ENCODE peak calls at places on chromosomes 16 and 17, in eight cellular contexts. X is PC-9, F is GM23338, I is SK-N-SH, P is MM.1S, C is GM23248, U is HCT116, B is PC-3. H is an unnamed sample. For H3K36me3 and H3K9me2, the result is how much of the 10 kb centered on the place peaks cover.

GRCh38 chr16:59543641-59544040 is 809.5 kb upstream of the GOT2 start:
- DNase-seq in X (no peak), F (no peak), I (no peak), P (no peak), C (peak), U (no peak), B (peak), H (no peak)

GRCh38 chr17:61106354-61106753 is 293.3 kb upstream of the TBX2 start:
- DNase-seq in X (no peak), F (no peak), I (no peak), P (no peak), C (no peak), U (no peak), B (no peak), H (no peak)

GRCh38 chr17:21125862-21126261 is 902 bp upstream of the DHRS7B start:
- DNase-seq in X (no peak), F (no peak), I (no peak), P (peak), C (no peak), U (no peak), B (no peak), H (peak)

GRCh38 chr17:51398647-51399046 is 138.3 kb downstream of the UTP18 start:
- DNase-seq in X (no peak), F (no peak), I (peak), P (no peak), C (no peak), U (no peak), B (no peak), H (no peak)

GRCh38 chr16:88700636-88701482 is 5.3 kb downstream of the RNF166 start:
- DNase-seq in X (no peak), F (no peak), I (no peak), P (peak), C (peak), U (no peak), B (peak), H (peak)

GRCh38 chr16:57564571-57565270 is 22.3 kb downstream of the ADGRG5 start:
- DNase-seq in X (no peak), F (no peak), I (no peak), P (no peak), C (peak), U (no peak), B (no peak), H (no peak)

GRCh38 chr17:39737761-39738567 is at the start of gene GRB7:
- DNase-seq in X (peak), F (peak), I (peak), P (peak), C (no peak), U (peak), B (peak), H (no peak)

GRCh38 chr17:3475155-3475808 is 515 bp upstream of the ASPA start:
- DNase-seq in X (no peak), F (no peak), I (no peak), P (no peak), C (peak), U (no peak), B (no peak), H (no peak)

GRCh38 chr16:57518520-57518919 is 17.9 kb downstream of the CCDC102A start:
- DNase-seq in X (no peak), F (peak), I (no peak), P (no peak), C (no peak), U (no peak), B (no peak), H (no peak)

GRCh38 chr16:14405611-14406537 is 224.2 kb downstream of the PARN start:
- DNase-seq in X (no peak), F (peak), I (peak), P (peak), C (peak), U (no peak), B (peak), H (peak)

GRCh38 chr17:82212331-82213250 is at the start of gene CCDC57:
- DNase-seq in X (peak), F (peak), I (peak), P (peak), C (peak), U (no peak), B (peak), H (peak)

GRCh38 chr17:27269978-27270377 is 23.9 kb upstream of the WSB1 start:
- DNase-seq in X (no peak), F (no peak), I (no peak), P (no peak), C (no peak), U (no peak), B (no peak), H (no peak)

GRCh38 chr16:88385831-88386815 is 3.4 kb downstream of the ZNF469 start:
- DNase-seq in X (no peak), F (no peak), I (no peak), P (no peak), C (no peak), U (no peak), B (no peak), H (no peak)

GRCh38 chr17:5282639-5283217 is 644 bp downstream of the RABEP1 start:
- DNase-seq in X (no peak), F (peak), I (no peak), P (peak), C (peak), U (no peak), B (no peak), H (peak)

GRCh38 chr17:80743181-80743771 is 198.6 kb downstream of the RPTOR start:
- DNase-seq in X (no peak), F (no peak), I (no peak), P (no peak), C (peak), U (no peak), B (no peak), H (no peak)

GRCh38 chr16:66036162-66036561 is 330.3 kb upstream of the CDH5 start:
- DNase-seq in X (no peak), F (no peak), I (no peak), P (no peak), C (peak), U (no peak), B (peak), H (no peak)

GRCh38 chr17:48113201-48113676 is 5.7 kb downstream of the SNX11 start:
- DNase-seq in X (no peak), F (no peak), I (no peak), P (no peak), C (no peak), U (no peak), B (no peak), H (no peak)

GRCh38 chr16:30369091-30369937 is 980 bp downstream of the TBC1D10B start:
- DNase-seq in X (peak), F (peak), I (no peak), P (peak), C (peak), U (no peak), B (peak), H (no peak)

GRCh38 chr17:80443916-80444708 is 29.1 kb downstream of the ENDOV start:
- DNase-seq in X (no peak), F (peak), I (peak), P (no peak), C (no peak), U (no peak), B (no peak), H (no peak)

GRCh38 chr17:2053380-2054261 is 1.3 kb upstream of the HIC1 start:
- DNase-seq in X (peak), F (peak), I (peak), P (peak), C (peak), U (no peak), B (peak), H (peak)

GRCh38 chr17:72665841-72666518 is 426.5 kb downstream of the SLC39A11 start:
- DNase-seq in X (no peak), F (no peak), I (no peak), P (no peak), C (peak), U (no peak), B (no peak), H (no peak)

GRCh38 chr17:12431188-12431587 is 234.5 kb upstream of the MYOCD start:
- DNase-seq in X (no peak), F (no peak), I (no peak), P (no peak), C (no peak), U (no peak), B (no peak), H (peak)

GRCh38 chr16:3589441-3589921 is 12.3 kb upstream of the NLRC3 start:
- DNase-seq in X (no peak), F (no peak), I (no peak), P (no peak), C (no peak), U (no peak), B (no peak), H (no peak)

GRCh38 chr16:61237804-61238485 is 798.3 kb downstream of the CDH8 start:
- DNase-seq in X (no peak), F (no peak), I (no peak), P (peak), C (no peak), U (no peak), B (no peak), H (no peak)

GRCh38 chr17:62941358-62941991 is 24.6 kb upstream of the TANC2 start:
- DNase-seq in X (no peak), F (no peak), I (no peak), P (no peak), C (no peak), U (no peak), B (no peak), H (no peak)

GRCh38 chr16:53781023-53781605 is 77.2 kb downstream of the FTO start:
- DNase-seq in X (peak), F (no peak), I (no peak), P (no peak), C (peak), U (no peak), B (peak), H (no peak)

GRCh38 chr16:86074651-86075487 is 175.9 kb downstream of the IRF8 start:
- DNase-seq in X (no peak), F (peak), I (no peak), P (no peak), C (no peak), U (no peak), B (no peak), H (no peak)

GRCh38 chr16:56463153-56463552 is 11.8 kb downstream of the OGFOD1 start:
- DNase-seq in X (no peak), F (no peak), I (no peak), P (no peak), C (no peak), U (no peak), B (no peak), H (no peak)
- H3K36me3 ChIP-seq in X (under half), F (half or more), I (half or more), P (under half), C (half or more), U (under half), B (under half), H (half or more)

GRCh38 chr16:9308300-9309209 is 217.1 kb downstream of the HAPSTR1 start:
- DNase-seq in X (no peak), F (no peak), I (no peak), P (no peak), C (no peak), U (no peak), B (no peak), H (no peak)

GRCh38 chr16:9302102-9302501 is 210.7 kb downstream of the HAPSTR1 start:
- DNase-seq in X (no peak), F (no peak), I (no peak), P (no peak), C (no peak), U (no peak), B (no peak), H (no peak)

GRCh38 chr16:9311303-9311954 is 220.0 kb downstream of the HAPSTR1 start:
- DNase-seq in X (no peak), F (peak), I (no peak), P (no peak), C (peak), U (no peak), B (no peak), H (no peak)

GRCh38 chr16:9309844-9310243 is 218.4 kb downstream of the HAPSTR1 start:
- DNase-seq in X (no peak), F (no peak), I (no peak), P (no peak), C (no peak), U (no peak), B (no peak), H (no peak)

DNA sequence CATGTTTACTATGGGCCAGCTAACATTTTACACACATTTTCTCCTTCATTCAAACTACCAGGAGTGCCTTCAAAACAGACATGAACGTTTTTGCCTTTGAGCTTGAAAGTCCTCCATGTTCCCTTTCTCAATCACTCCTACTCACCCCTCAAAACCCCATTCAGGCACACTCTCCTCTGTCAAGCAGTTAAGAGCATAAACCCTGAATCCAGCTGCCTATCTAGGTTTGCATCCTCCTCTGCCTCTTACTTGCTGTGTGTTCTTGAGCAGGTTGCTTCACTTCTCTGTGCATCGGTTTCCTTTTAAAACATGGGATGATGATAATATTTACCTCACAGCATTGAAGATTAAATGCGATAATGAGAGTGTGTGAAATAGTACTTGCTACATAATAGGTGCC is 215.3 kb downstream of the HAPSTR1 start:
- DNase-seq in X (no peak), F (no peak), I (no peak), P (no peak), C (no peak), U (no peak), B (no peak), H (no peak)
- H3K9me2 ChIP-seq in X (under half), F (under half), I (under half), P (under half), C (under half), U (under half), B (under half), H (under half)

DNA sequence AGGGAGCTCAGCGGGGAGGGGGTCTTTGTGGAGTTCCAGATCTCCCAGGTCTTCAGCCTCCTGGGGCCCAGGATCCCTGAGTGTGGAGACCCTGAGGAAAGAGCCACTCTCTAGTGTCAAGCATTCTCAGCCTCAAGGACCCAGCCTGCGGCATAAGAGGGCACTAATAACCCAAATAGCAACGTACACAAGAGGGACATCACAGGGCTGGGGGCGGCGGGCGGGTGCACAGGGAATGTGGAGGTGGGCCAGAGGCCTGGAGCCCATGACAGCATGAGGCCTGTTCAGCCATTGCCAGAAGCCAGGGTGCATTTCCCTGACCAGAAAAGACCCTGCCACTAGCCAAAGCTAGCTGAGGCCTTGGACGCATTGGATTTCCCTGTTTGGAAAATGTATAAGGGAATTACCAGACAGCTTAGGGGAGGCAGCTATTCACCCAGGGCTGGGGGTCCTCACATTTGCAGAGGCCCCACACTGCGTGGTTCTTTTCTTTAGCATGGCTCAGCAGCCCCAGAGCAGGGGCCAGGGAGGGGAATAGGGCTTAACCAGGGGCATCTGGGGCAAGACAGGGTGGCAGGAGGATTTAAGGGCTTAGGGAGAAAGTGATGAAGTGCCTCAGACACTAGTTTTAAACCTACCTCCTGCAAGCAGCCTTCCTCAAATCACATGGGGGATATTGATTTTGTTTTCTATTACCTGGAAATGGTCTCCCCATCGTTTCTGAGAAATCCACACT is 13.5 kb upstream of the ALOX15B start:
- DNase-seq in X (no peak), F (no peak), I (no peak), P (no peak), C (no peak), U (no peak), B (no peak), H (no peak)
- H2AFZ ChIP-seq in X (no peak), F (no peak), I (no peak), P (no peak), C (no peak), U (no peak), B (no peak), H (no peak)

GRCh38 chr17:76843703-76844484 is 24.3 kb upstream of the MGAT5B start:
- DNase-seq in X (no peak), F (no peak), I (peak), P (no peak), C (peak), U (no peak), B (peak), H (peak)

GRCh38 chr17:76847031-76847430 is 21.2 kb upstream of the MGAT5B start:
- DNase-seq in X (no peak), F (no peak), I (no peak), P (no peak), C (no peak), U (no peak), B (no peak), H (no peak)

GRCh38 chr17:76844485-76844829 is 23.7 kb upstream of the MGAT5B start:
- DNase-seq in X (no peak), F (no peak), I (peak), P (no peak), C (no peak), U (no peak), B (no peak), H (no peak)

GRCh38 chr17:76845524-76845923 is 22.7 kb upstream of the MGAT5B start:
- DNase-seq in X (no peak), F (no peak), I (no peak), P (no peak), C (peak), U (no peak), B (no peak), H (no peak)

DNA sequence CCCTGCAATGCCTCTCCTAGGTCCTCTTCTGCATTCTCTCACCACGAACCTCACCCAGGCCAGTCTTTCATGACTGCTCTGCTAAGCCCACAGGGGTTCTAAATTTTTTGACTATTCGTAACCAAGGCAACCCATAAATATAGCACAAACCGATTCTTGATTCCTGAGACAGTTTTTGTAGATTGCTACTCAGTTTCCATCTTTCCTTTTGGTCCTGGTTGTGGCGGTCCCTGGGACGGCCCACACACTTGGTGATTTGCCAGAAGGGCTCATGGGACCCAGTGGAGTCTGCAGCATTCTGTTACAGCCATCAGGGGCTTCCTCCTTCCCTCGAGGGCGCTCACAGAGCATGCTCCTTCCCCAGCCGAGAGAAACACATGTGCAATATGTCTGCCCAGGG is 23.4 kb upstream of the MGAT5B start:
- DNase-seq in X (no peak), F (no peak), I (no peak), P (no peak), C (no peak), U (no peak), B (no peak), H (peak)
- H3K36me3 ChIP-seq in X (under half), F (under half), I (under half), P (under half), C (under half), U (under half), B (under half), H (under half)

GRCh38 chr17:28545787-28546415 is 6.5 kb downstream of the UNC119 start:
- DNase-seq in X (no peak), F (no peak), I (no peak), P (no peak), C (no peak), U (no peak), B (no peak), H (no peak)

GRCh38 chr17:28547096-28547622 is 5.3 kb downstream of the UNC119 start:
- DNase-seq in X (no peak), F (no peak), I (no peak), P (no peak), C (no peak), U (no peak), B (no peak), H (no peak)

GRCh38 chr17:28541439-28541838 is 11.0 kb downstream of the UNC119 start:
- DNase-seq in X (no peak), F (no peak), I (no peak), P (no peak), C (no peak), U (no peak), B (peak), H (no peak)

GRCh38 chr17:28545141-28545503 is 7.3 kb downstream of the UNC119 start:
- DNase-seq in X (no peak), F (no peak), I (no peak), P (no peak), C (no peak), U (no peak), B (no peak), H (no peak)

DNA sequence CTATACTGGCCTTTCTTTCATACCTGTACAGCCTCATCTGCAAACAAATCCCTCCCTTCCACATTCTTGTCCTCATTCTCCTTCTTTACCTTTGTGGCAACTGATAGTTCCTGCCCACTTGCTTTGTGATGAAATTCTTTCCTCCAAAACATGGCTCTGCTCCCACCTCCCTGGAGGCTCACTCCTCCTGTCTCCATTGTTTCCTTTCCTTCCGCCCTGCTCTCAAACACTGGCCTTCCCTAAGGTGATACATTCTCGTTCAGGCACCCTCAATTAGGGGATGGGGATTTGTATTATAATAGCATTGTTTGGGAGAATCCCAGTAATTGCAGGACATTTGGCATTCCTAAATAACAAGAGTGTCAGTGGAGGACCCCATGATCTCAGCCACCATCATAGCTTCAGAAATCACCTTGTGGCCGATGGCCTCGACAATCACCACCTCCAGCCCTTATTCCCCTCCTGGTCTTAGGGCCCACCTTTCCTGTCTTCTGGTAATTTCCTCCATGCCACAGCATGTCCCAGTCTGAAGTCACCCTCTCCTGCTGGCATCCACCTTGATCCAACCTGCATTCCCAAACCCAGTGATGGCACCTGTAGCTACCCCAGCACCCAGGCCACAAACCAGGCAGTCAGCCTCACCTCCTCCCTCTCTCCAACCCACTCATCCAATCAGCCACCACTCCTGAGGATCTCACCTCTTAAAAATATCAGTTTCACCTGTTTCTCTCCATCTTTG is 7.9 kb downstream of the UNC119 start:
- DNase-seq in X (no peak), F (peak), I (no peak), P (no peak), C (no peak), U (no peak), B (no peak), H (no peak)
- H3K9me2 ChIP-seq in X (under half), F (under half), I (under half), P (under half), C (under half), U (under half), B (under half), H (under half)

GRCh38 chr17:74957935-74958549 is 14.5 kb downstream of the HID1 start:
- DNase-seq in X (peak), F (peak), I (peak), P (peak), C (peak), U (no peak), B (peak), H (peak)
- H2AFZ ChIP-seq in X (no peak), F (no peak), I (no peak), P (no peak), C (no peak), U (no peak), B (no peak), H (no peak)

GRCh38 chr17:29095439-29095838 is 52.5 kb downstream of the PIPOX start:
- DNase-seq in X (no peak), F (no peak), I (no peak), P (no peak), C (no peak), U (no peak), B (no peak), H (no peak)
- H3K36me3 ChIP-seq in X (under half), F (under half), I (under half), P (under half), C (under half), U (under half), B (under half), H (half or more)

H was measured in OCI-LY7.